ENCODE peak calls at places on chromosomes 12 and 14, in eight cellular contexts. F is adrenal gland, J is HepG2, D is stomach, B is lower leg skin, C is right lobe of liver, S is A549, N is body of pancreas. Y is an unnamed sample.

GRCh38 chr12:79331870-79332269 is 358.9 kb downstream of the PAWR start:
- DNase-seq in F (no peak), J (no peak), D (no peak), B (no peak), C (no peak), S (no peak), N (no peak), Y (no peak)

GRCh38 chr12:23576372-23576771 is 373.1 kb downstream of the SOX5 start:
- DNase-seq in F (no peak), J (no peak), D (no peak), B (no peak), C (no peak), S (no peak), N (no peak), Y (no peak)

GRCh38 chr12:62861586-62861985 is 73.4 kb downstream of the PPM1H start:
- DNase-seq in F (no peak), J (no peak), D (no peak), B (no peak), C (no peak), S (no peak), N (no peak), Y (no peak)

GRCh38 chr12:41904041-41904440 is 240.6 kb downstream of the GXYLT1 start:
- DNase-seq in F (no peak), J (no peak), D (no peak), B (no peak), C (no peak), S (no peak), N (no peak), Y (no peak)

GRCh38 chr14:58901826-58902225 is 264.1 kb downstream of the DACT1 start:
- DNase-seq in F (no peak), J (no peak), D (no peak), B (no peak), C (no peak), S (no peak), N (no peak), Y (no peak)

GRCh38 chr14:100025111-100025510 is 40.1 kb upstream of the EVL start:
- DNase-seq in F (peak; percentile 51), J (peak; percentile 35), D (peak; percentile 40), B (no peak), C (peak; percentile 29), S (peak; percentile 49), N (peak; percentile 18), Y (no peak)

GRCh38 chr12:91249059-91250055 is 66.7 kb upstream of the DCN start:
- DNase-seq in F (no peak), J (no peak), D (no peak), B (no peak), C (no peak), S (no peak), N (no peak), Y (no peak)

GRCh38 chr14:63893701-63894458 is 41.1 kb downstream of the SYNE2 start:
- DNase-seq in F (no peak), J (no peak), D (peak; percentile 29), B (peak; percentile 50), C (peak; percentile 52), S (no peak), N (peak; percentile 53), Y (no peak)

GRCh38 chr12:84247931-84248330 is 664.7 kb downstream of the SLC6A15 start:
- DNase-seq in F (no peak), J (no peak), D (no peak), B (no peak), C (no peak), S (no peak), N (no peak), Y (no peak)

GRCh38 chr12:129337413-129337812 is 484.1 kb downstream of the GLT1D1 start:
- DNase-seq in F (no peak), J (no peak), D (no peak), B (no peak), C (no peak), S (no peak), N (no peak), Y (no peak)

GRCh38 chr12:87953257-87953860 is 75.8 kb downstream of the C12orf50 start:
- DNase-seq in F (no peak), J (peak; percentile 15), D (no peak), B (no peak), C (no peak), S (peak; percentile 28), N (no peak), Y (peak; percentile 17)

GRCh38 chr12:132354982-132355680 is 25.7 kb upstream of the GALNT9 start:
- DNase-seq in F (no peak), J (no peak), D (no peak), B (no peak), C (no peak), S (no peak), N (no peak), Y (no peak)

GRCh38 chr12:24562761-24563392 is 386.0 kb downstream of the BCAT1 start:
- DNase-seq in F (peak; percentile 14), J (no peak), D (no peak), B (peak; percentile 29), C (peak; percentile 35), S (peak; percentile 12), N (peak; percentile 17), Y (peak; percentile 53)

GRCh38 chr12:118900954-118901353 is 80.4 kb upstream of the SRRM4 start:
- DNase-seq in F (no peak), J (no peak), D (no peak), B (no peak), C (no peak), S (no peak), N (no peak), Y (no peak)
- TF ChIP-seq POLR2A in F (no peak), J (no peak), D (no peak), B (no peak), C (no peak), S (no peak), N (no peak), Y (no peak)

GRCh38 chr14:94128216-94128839 is 1.1 kb downstream of the IFI27L2 start:
- DNase-seq in F (no peak), J (no peak), D (peak; percentile 17), B (peak; percentile 8), C (no peak), S (no peak), N (no peak), Y (no peak)

GRCh38 chr14:94127330-94127729 is 2.1 kb downstream of the IFI27L2 start:
- DNase-seq in F (no peak), J (no peak), D (no peak), B (no peak), C (no peak), S (no peak), N (no peak), Y (no peak)

GRCh38 chr14:94126800-94127199 is 2.6 kb downstream of the IFI27L2 start:
- DNase-seq in F (no peak), J (no peak), D (no peak), B (peak; percentile 1), C (no peak), S (no peak), N (no peak), Y (no peak)

GRCh38 chr14:94129758-94130414 is 482 bp upstream of the IFI27L2 start:
- DNase-seq in F (peak; percentile 73), J (no peak), D (no peak), B (peak; percentile 41), C (no peak), S (peak; percentile 54), N (no peak), Y (peak; percentile 25)

DNA sequence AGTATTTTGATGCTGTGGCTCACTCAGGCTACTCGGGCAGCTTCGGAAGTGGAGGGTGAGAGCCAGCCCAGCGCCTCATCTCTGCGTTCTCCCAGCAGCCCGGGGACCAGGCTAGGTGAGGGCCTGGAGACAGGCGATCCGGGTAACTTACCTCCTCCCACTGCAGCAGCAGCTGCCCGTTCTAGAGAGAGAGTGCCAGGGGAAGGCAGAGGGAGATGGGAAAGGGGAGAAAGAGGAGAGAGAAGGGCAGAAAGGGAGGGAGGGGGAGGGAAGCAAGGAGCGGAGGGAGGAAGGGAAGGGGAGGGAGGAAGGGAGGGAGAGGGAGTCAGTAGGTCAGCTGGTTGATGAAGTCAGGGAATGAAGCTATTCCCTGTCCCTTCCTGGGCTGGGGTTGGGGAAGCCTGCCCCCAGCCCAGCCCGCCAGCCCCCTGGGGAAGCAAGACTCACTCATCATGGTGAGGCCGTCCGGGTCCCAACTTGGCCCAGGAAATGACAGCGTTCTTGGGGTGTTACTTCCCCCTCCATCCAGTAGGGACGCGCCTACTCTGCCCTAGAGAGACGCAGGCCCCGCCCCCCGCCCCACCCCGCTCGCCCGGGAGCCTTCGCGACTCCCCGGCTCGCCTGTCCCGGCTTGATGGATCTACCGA is at the start of gene IFI27L2:
- DNase-seq in F (peak; percentile 85), J (peak; percentile 40), D (peak; percentile 67), B (peak; percentile 67), C (peak; percentile 68), S (peak; percentile 90), N (peak; percentile 57), Y (peak; percentile 69)
- TF ChIP-seq CTCF in F (peak; percentile 49), J (peak; percentile 9), D (no peak), B (no peak), C (no peak), S (no peak), N (peak; percentile 45), Y (peak; percentile 41)

DNA sequence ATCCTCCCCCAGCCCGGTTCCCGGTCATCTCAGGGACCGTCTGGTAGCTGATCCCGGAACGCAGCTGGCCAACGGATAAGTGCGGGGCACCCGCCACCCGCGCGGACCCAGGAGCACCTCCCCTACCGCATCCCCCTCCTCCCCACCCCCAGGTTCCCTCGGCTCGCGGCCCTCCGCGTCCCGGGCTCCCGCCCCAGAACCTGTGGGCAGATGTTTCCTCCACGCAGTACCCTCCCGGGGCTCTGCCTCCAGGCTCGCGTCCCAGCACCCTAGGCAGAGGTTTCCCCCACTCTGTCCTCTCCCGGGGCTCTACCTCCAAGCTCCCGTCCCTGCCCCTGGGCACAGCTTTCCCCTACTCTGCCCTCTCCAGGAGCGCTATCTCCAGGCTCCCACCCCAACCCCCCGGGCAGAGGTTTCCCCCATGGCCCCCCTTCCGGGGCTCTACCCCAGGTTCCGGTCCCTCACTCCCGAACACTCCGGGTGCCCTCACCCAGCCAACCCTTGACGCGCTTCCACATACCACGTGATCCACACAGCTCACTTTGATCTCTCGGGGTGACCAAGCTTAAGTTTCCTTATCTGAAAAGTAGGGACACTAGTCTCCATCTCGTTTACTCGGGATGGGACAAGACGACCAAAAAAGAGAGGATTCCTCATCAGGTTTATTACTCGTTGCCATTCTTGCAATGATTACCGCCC is at the start of gene CCDC38:
- DNase-seq in F (peak; percentile 89), J (peak; percentile 88), D (peak; percentile 72), B (peak; percentile 75), C (peak; percentile 86), S (peak; percentile 99), N (peak; percentile 86), Y (peak; percentile 65)
- TF ChIP-seq POLR2A in F (peak; percentile 38), J (peak; percentile 57), D (no peak), B (no peak), C (peak; percentile 72), S (peak; percentile 79), N (peak; percentile 17), Y (no peak)

GRCh38 chr12:51954465-51955361 is 3.2 kb downstream of the ACVR1B start:
- DNase-seq in F (no peak), J (peak; percentile 55), D (peak; percentile 44), B (peak; percentile 40), C (no peak), S (no peak), N (peak; percentile 68), Y (no peak)
- TF ChIP-seq CTCF in F (no peak), J (no peak), D (no peak), B (no peak), C (no peak), S (no peak), N (no peak), Y (no peak)

DNA sequence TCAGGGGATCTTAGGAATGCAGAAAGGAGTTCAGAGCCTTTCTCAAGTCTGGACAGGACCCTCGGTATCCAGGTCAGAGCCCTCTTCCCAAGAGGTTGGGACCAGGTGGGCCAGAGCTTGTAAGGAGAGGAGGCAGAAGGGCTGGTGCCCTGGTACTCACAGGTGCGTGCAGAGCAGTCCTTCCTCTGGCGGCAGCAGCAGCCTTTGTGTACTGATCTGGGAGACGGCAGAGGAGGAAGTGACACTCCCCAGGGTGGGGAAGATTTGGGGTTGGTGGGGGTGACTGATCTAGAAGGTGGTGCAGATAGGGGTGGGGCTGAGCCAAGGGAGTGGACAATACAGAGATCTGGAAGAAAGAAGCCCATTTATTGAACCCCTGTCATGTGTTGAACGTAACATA is at the start of gene ITGB7:
- DNase-seq in F (no peak), J (no peak), D (peak; percentile 52), B (no peak), C (no peak), S (no peak), N (no peak), Y (no peak)
- TF ChIP-seq POLR2A in F (no peak), J (no peak), D (no peak), B (no peak), C (no peak), S (no peak), N (no peak), Y (no peak)